ENCODE peak calls at places on chromosomes 2 and 18, in ten cellular contexts. H is stimulated activated CD4-positive, alpha-beta T cell treated with anti-CD3 and anti-CD28 coated beads, Interleukin-1b, Interleukin-23, amount 100 ng/mL, for 4 hours; X is NCI-H524; K is HTR-8/SVneo; R is naive thymus-derived CD4-positive, alpha-beta T cell; U is activated CD8-positive, alpha-beta memory T cell treated with anti-CD3 and anti-CD28 coated beads for 48 hours; C is thoracic aorta; Q is AG09309; D is neuronal stem cell; O is HL-60. F is an unnamed sample.

GRCh38 chr2:204842731-204843490 is 297.6 kb downstream of the PARD3B start:
- DNase-seq in H (no peak), K (peak; percentile 34), D (no peak), X (no peak), U (no peak), R (no peak), C (no peak), Q (peak; percentile 89), O (no peak), F (peak; percentile 76)

GRCh38 chr18:42484648-42485047 is 529.6 kb downstream of the PIK3C3 start:
- DNase-seq in X (no peak), U (no peak), Q (no peak), O (no peak), H (no peak), K (no peak), D (no peak), R (no peak), C (no peak), F (no peak)

GRCh38 chr2:27720004-27720551 is 51.4 kb upstream of the MRPL33 start:
- DNase-seq in R (no peak), U (peak; percentile 29), Q (peak; percentile 84), K (peak; percentile 93), C (peak; percentile 80), O (peak; percentile 24), X (no peak), D (no peak), H (peak; percentile 57), F (peak; percentile 89)

GRCh38 chr18:11387880-11388279 is 221.5 kb upstream of the SLC35G4 start:
- DNase-seq in O (peak; percentile 15), X (peak; percentile 53), C (peak; percentile 10), H (no peak), K (peak; percentile 18), Q (no peak), U (no peak), R (no peak), D (no peak), F (peak; percentile 90)

GRCh38 chr2:67066782-67067181 is 330.4 kb upstream of the ETAA1 start:
- DNase-seq in C (no peak), U (no peak), R (no peak), X (peak; percentile 40), O (no peak), K (no peak), Q (no peak), D (no peak), H (no peak), F (no peak)

GRCh38 chr2:218927876-218928275 is 31.6 kb upstream of the CDK5R2 start:
- DNase-seq in C (no peak), H (no peak), U (no peak), R (no peak), X (no peak), K (no peak), O (no peak), D (no peak), Q (no peak), F (no peak)

GRCh38 chr18:39274535-39274934 is 1708.9 kb upstream of the CELF4 start:
- DNase-seq in Q (no peak), H (no peak), C (no peak), U (no peak), X (no peak), R (no peak), O (no peak), D (no peak), K (no peak), F (no peak)

GRCh38 chr2:127217470-127218325 is 2.4 kb downstream of the CYP27C1 start:
- DNase-seq in D (no peak), Q (no peak), O (no peak), C (no peak), K (no peak), X (no peak), R (no peak), H (no peak), U (no peak), F (peak; percentile 81)

GRCh38 chr18:63427566-63427965 is 5.3 kb upstream of the VPS4B start:
- DNase-seq in X (no peak), C (no peak), D (no peak), R (no peak), Q (no peak), K (no peak), O (no peak), H (no peak), U (no peak), F (no peak)

GRCh38 chr18:1412660-1413659 is 508.3 kb downstream of the ADCYAP1 start:
- DNase-seq in O (no peak), Q (no peak), U (no peak), X (no peak), R (no peak), D (no peak), C (no peak), K (peak; percentile 1), H (no peak), F (no peak)

GRCh38 chr2:16329421-16329820 is 336.2 kb downstream of the CYRIA start:
- DNase-seq in C (no peak), X (no peak), K (no peak), H (no peak), U (no peak), R (no peak), O (no peak), Q (no peak), D (no peak), F (no peak)

GRCh38 chr18:8397034-8397433 is 212.2 kb upstream of the RAB12 start:
- DNase-seq in R (no peak), K (no peak), U (no peak), C (no peak), X (no peak), Q (no peak), H (no peak), O (no peak), D (no peak), F (no peak)

GRCh38 chr2:1940660-1941059 is 196.3 kb upstream of the PXDN start:
- DNase-seq in O (no peak), R (no peak), X (no peak), C (no peak), H (no peak), U (no peak), Q (no peak), D (no peak), K (no peak), F (no peak)

GRCh38 chr18:13464432-13465125 is 246.0 kb downstream of the LDLRAD4 start:
- DNase-seq in X (no peak), O (peak; percentile 92), R (peak; percentile 68), U (peak; percentile 54), D (no peak), K (no peak), C (no peak), H (peak; percentile 37), Q (no peak), F (no peak)

GRCh38 chr2:220887271-220887870 is 684.7 kb downstream of the EPHA4 start:
- DNase-seq in D (peak; percentile 11), Q (no peak), X (no peak), C (no peak), U (no peak), R (no peak), H (no peak), K (no peak), O (no peak), F (no peak)

GRCh38 chr2:229931241-229931640 is 8.9 kb downstream of the FBXO36 start:
- DNase-seq in Q (no peak), D (no peak), O (no peak), C (no peak), R (no peak), H (no peak), X (peak; percentile 80), K (no peak), U (no peak), F (no peak)

GRCh38 chr2:125630377-125630776 is 1025.6 kb upstream of the GYPC start:
- DNase-seq in R (no peak), C (no peak), Q (no peak), H (no peak), U (no peak), O (no peak), D (no peak), K (no peak), X (no peak), F (no peak)

GRCh38 chr2:230898016-230898415 is 27.0 kb downstream of the GPR55 start:
- DNase-seq in K (no peak), H (no peak), R (no peak), Q (no peak), X (no peak), C (no peak), D (no peak), U (no peak), O (no peak), F (no peak)

GRCh38 chr2:10309286-10309685 is 6.6 kb downstream of the HPCAL1 start:
- DNase-seq in R (no peak), O (no peak), X (no peak), K (no peak), U (no peak), H (no peak), C (no peak), Q (no peak), D (no peak), F (no peak)

GRCh38 chr2:169623224-169623623 is 39.1 kb downstream of the PPIG start:
- DNase-seq in U (no peak), R (no peak), C (no peak), O (no peak), H (no peak), X (no peak), K (no peak), Q (no peak), D (no peak), F (no peak)

GRCh38 chr18:46169464-46169941 is 65.3 kb downstream of the HAUS1 start:
- DNase-seq in O (no peak), X (no peak), R (no peak), D (no peak), H (no peak), Q (peak; percentile 23), K (no peak), U (no peak), C (no peak), F (peak; percentile 41)

F was measured in H4.